ENCODE peak calls at places on chromosomes 2 and 18, in ten cellular contexts. One of them, this sample, is unnamed.

GRCh38 chr18:11674119-11674518 is 14.9 kb upstream of the GNAL start:
- DNase-seq in lung microvascular endothelial cell: no peak
- DNase-seq in activated T-helper 1 cell treated with Interleukin-2 at 50 U/mL for 16 hours: no peak
- DNase-seq in HuH-7.5: no peak
- DNase-seq in T-helper 1 cell: no peak
- DNase-seq in thoracic aorta: no peak
- DNase-seq in pancreas: no peak
- DNase-seq in brain microvascular endothelial cell: no peak
- DNase-seq in kidney glomerular epithelial cell: no peak
- DNase-seq in heart right ventricle: no peak
- DNase-seq in this sample: no peak

GRCh38 chr2:2127474-2127873 is 203.6 kb downstream of the MYT1L start:
- DNase-seq in T-helper 1 cell: no peak
- DNase-seq in pancreas: no peak
- DNase-seq in thoracic aorta: no peak
- DNase-seq in activated T-helper 1 cell treated with Interleukin-2 at 50 U/mL for 16 hours: no peak
- DNase-seq in HuH-7.5: no peak
- DNase-seq in brain microvascular endothelial cell: no peak
- DNase-seq in kidney glomerular epithelial cell: no peak
- DNase-seq in lung microvascular endothelial cell: no peak
- DNase-seq in heart right ventricle: no peak
- DNase-seq in this sample: no peak

GRCh38 chr2:16832910-16833309 is 167.3 kb upstream of the CYRIA start:
- DNase-seq in pancreas: no peak
- DNase-seq in heart right ventricle: no peak
- DNase-seq in brain microvascular endothelial cell: no peak
- DNase-seq in kidney glomerular epithelial cell: no peak
- DNase-seq in lung microvascular endothelial cell: no peak
- DNase-seq in thoracic aorta: no peak
- DNase-seq in T-helper 1 cell: no peak
- DNase-seq in activated T-helper 1 cell treated with Interleukin-2 at 50 U/mL for 16 hours: no peak
- DNase-seq in HuH-7.5: no peak
- DNase-seq in this sample: no peak

GRCh38 chr2:143942486-143942885 is 577.4 kb downstream of the ZEB2 start:
- DNase-seq in HuH-7.5: no peak
- DNase-seq in kidney glomerular epithelial cell: no peak
- DNase-seq in T-helper 1 cell: no peak
- DNase-seq in thoracic aorta: no peak
- DNase-seq in pancreas: no peak
- DNase-seq in activated T-helper 1 cell treated with Interleukin-2 at 50 U/mL for 16 hours: no peak
- DNase-seq in lung microvascular endothelial cell: no peak
- DNase-seq in heart right ventricle: no peak
- DNase-seq in brain microvascular endothelial cell: no peak
- DNase-seq in this sample: no peak

GRCh38 chr2:69244889-69245288 is 142.1 kb downstream of the GFPT1 start:
- DNase-seq in brain microvascular endothelial cell: no peak
- DNase-seq in activated T-helper 1 cell treated with Interleukin-2 at 50 U/mL for 16 hours: no peak
- DNase-seq in lung microvascular endothelial cell: no peak
- DNase-seq in T-helper 1 cell: no peak
- DNase-seq in kidney glomerular epithelial cell: no peak
- DNase-seq in pancreas: no peak
- DNase-seq in heart right ventricle: no peak
- DNase-seq in HuH-7.5: no peak
- DNase-seq in thoracic aorta: no peak
- DNase-seq in this sample: no peak

GRCh38 chr18:58859935-58860334 is 4.7 kb upstream of the ZNF532 start:
- DNase-seq in HuH-7.5: no peak
- DNase-seq in pancreas: no peak
- DNase-seq in thoracic aorta: no peak
- DNase-seq in heart right ventricle: no peak
- DNase-seq in lung microvascular endothelial cell: no peak
- DNase-seq in T-helper 1 cell: no peak
- DNase-seq in activated T-helper 1 cell treated with Interleukin-2 at 50 U/mL for 16 hours: no peak
- DNase-seq in kidney glomerular epithelial cell: no peak
- DNase-seq in brain microvascular endothelial cell: no peak
- DNase-seq in this sample: no peak

GRCh38 chr18:69755856-69756496 is 191.7 kb downstream of the CD226 start:
- DNase-seq in brain microvascular endothelial cell: no peak
- DNase-seq in heart right ventricle: no peak
- DNase-seq in pancreas: no peak
- DNase-seq in HuH-7.5: no peak
- DNase-seq in lung microvascular endothelial cell: no peak
- DNase-seq in kidney glomerular epithelial cell: no peak
- DNase-seq in activated T-helper 1 cell treated with Interleukin-2 at 50 U/mL for 16 hours: no peak
- DNase-seq in T-helper 1 cell: no peak
- DNase-seq in thoracic aorta: no peak
- DNase-seq in this sample: no peak

GRCh38 chr2:233346930-233347329 is 7.4 kb upstream of the DGKD start:
- DNase-seq in heart right ventricle: no peak
- DNase-seq in thoracic aorta: no peak
- DNase-seq in kidney glomerular epithelial cell: no peak
- DNase-seq in pancreas: no peak
- DNase-seq in T-helper 1 cell: no peak
- DNase-seq in activated T-helper 1 cell treated with Interleukin-2 at 50 U/mL for 16 hours: no peak
- DNase-seq in brain microvascular endothelial cell: no peak
- DNase-seq in HuH-7.5: no peak
- DNase-seq in lung microvascular endothelial cell: no peak
- DNase-seq in this sample: peak

GRCh38 chr18:42268793-42269192 is 313.8 kb downstream of the PIK3C3 start:
- DNase-seq in heart right ventricle: no peak
- DNase-seq in kidney glomerular epithelial cell: no peak
- DNase-seq in thoracic aorta: no peak
- DNase-seq in lung microvascular endothelial cell: no peak
- DNase-seq in pancreas: no peak
- DNase-seq in T-helper 1 cell: no peak
- DNase-seq in brain microvascular endothelial cell: no peak
- DNase-seq in activated T-helper 1 cell treated with Interleukin-2 at 50 U/mL for 16 hours: no peak
- DNase-seq in HuH-7.5: no peak
- DNase-seq in this sample: no peak

GRCh38 chr18:41871229-41872000 is 83.6 kb upstream of the PIK3C3 start:
- DNase-seq in kidney glomerular epithelial cell: no peak
- DNase-seq in T-helper 1 cell: no peak
- DNase-seq in brain microvascular endothelial cell: peak
- DNase-seq in HuH-7.5: no peak
- DNase-seq in activated T-helper 1 cell treated with Interleukin-2 at 50 U/mL for 16 hours: no peak
- DNase-seq in pancreas: no peak
- DNase-seq in lung microvascular endothelial cell: no peak
- DNase-seq in heart right ventricle: no peak
- DNase-seq in thoracic aorta: no peak
- DNase-seq in this sample: no peak

GRCh38 chr18:61551586-61551985 is 218.4 kb downstream of the CDH20 start:
- DNase-seq in pancreas: no peak
- DNase-seq in kidney glomerular epithelial cell: peak
- DNase-seq in HuH-7.5: peak
- DNase-seq in heart right ventricle: peak
- DNase-seq in lung microvascular endothelial cell: peak
- DNase-seq in brain microvascular endothelial cell: peak
- DNase-seq in thoracic aorta: no peak
- DNase-seq in activated T-helper 1 cell treated with Interleukin-2 at 50 U/mL for 16 hours: no peak
- DNase-seq in T-helper 1 cell: no peak
- DNase-seq in this sample: no peak

GRCh38 chr2:205714058-205714776 is 31.9 kb downstream of the NRP2 start:
- DNase-seq in HuH-7.5: no peak
- DNase-seq in pancreas: no peak
- DNase-seq in lung microvascular endothelial cell: peak
- DNase-seq in kidney glomerular epithelial cell: peak
- DNase-seq in activated T-helper 1 cell treated with Interleukin-2 at 50 U/mL for 16 hours: no peak
- DNase-seq in heart right ventricle: no peak
- DNase-seq in thoracic aorta: no peak
- DNase-seq in T-helper 1 cell: no peak
- DNase-seq in brain microvascular endothelial cell: peak
- DNase-seq in this sample: no peak

GRCh38 chr2:62118160-62118559 is 77.8 kb upstream of the B3GNT2 start:
- DNase-seq in HuH-7.5: no peak
- DNase-seq in brain microvascular endothelial cell: no peak
- DNase-seq in heart right ventricle: no peak
- DNase-seq in activated T-helper 1 cell treated with Interleukin-2 at 50 U/mL for 16 hours: no peak
- DNase-seq in kidney glomerular epithelial cell: no peak
- DNase-seq in lung microvascular endothelial cell: peak
- DNase-seq in T-helper 1 cell: no peak
- DNase-seq in pancreas: no peak
- DNase-seq in thoracic aorta: no peak
- DNase-seq in this sample: no peak